ENCODE peak calls at places on chromosomes 1 and 21, in four cellular contexts. L is ascending aorta, E is heart left ventricle, R is uterus. F is an unnamed sample.

GRCh38 chr1:153353226-153353947 is 4.3 kb upstream of the S100A9 start:
- DNase-seq in E (no peak), R (no peak), L (no peak), F (no peak)

GRCh38 chr1:21749859-21750468 is 33.0 kb downstream of the USP48 start:
- DNase-seq in R (no peak), L (no peak), E (no peak), F (no peak)

GRCh38 chr21:39350094-39351006 is 1.5 kb upstream of the HMGN1 start:
- DNase-seq in R (no peak), E (no peak), L (no peak), F (no peak)

GRCh38 chr1:73674945-73675561 is 522.9 kb downstream of the LRRIQ3 start:
- DNase-seq in R (no peak), E (no peak), L (no peak), F (no peak)

GRCh38 chr1:58397187-58397820 is 149.2 kb downstream of the OMA1 start:
- DNase-seq in L (no peak), E (no peak), R (no peak), F (no peak)

GRCh38 chr1:90412563-90412962 is 304.5 kb downstream of the BARHL2 start:
- DNase-seq in E (no peak), L (no peak), R (no peak), F (no peak)

GRCh38 chr1:3657096-3657475 is 4.8 kb downstream of the TP73 start:
- DNase-seq in L (no peak), R (no peak), E (no peak), F (no peak)

GRCh38 chr1:15345711-15346355 is 63.9 kb upstream of the EFHD2 start:
- DNase-seq in R (no peak), E (peak), L (peak), F (peak)

GRCh38 chr1:54645806-54646676 is 4.5 kb downstream of the MROH7 start:
- DNase-seq in E (peak), L (peak), R (peak), F (peak)

GRCh38 chr1:50278961-50279360 is 144.3 kb downstream of the DMRTA2 start:
- DNase-seq in R (no peak), L (no peak), E (no peak), F (no peak)

GRCh38 chr21:41369915-41370839 is 8.3 kb downstream of the MX2 start:
- DNase-seq in L (no peak), E (no peak), R (peak), F (peak)

GRCh38 chr1:220666349-220666748 is 23.8 kb upstream of the C1orf115 start:
- DNase-seq in R (no peak), L (no peak), E (no peak), F (no peak)

GRCh38 chr1:77322061-77322900 is 40.5 kb downstream of the AK5 start:
- DNase-seq in R (no peak), L (no peak), E (no peak), F (no peak)

GRCh38 chr1:72227667-72228066 is 54.7 kb downstream of the NEGR1 start:
- DNase-seq in R (no peak), L (no peak), E (no peak), F (no peak)

GRCh38 chr1:145806408-145806807 is 17.5 kb downstream of the RNF115 start:
- DNase-seq in R (no peak), L (no peak), E (no peak), F (no peak)

GRCh38 chr1:153696741-153697140 is 18.3 kb downstream of the NPR1 start:
- DNase-seq in R (no peak), L (no peak), E (no peak), F (no peak)

GRCh38 chr1:182863940-182864339 is 24.8 kb downstream of the DHX9 start:
- DNase-seq in R (no peak), E (no peak), L (no peak), F (no peak)

GRCh38 chr1:8424539-8425116 is 106.7 kb downstream of the SLC45A1 start:
- DNase-seq in R (peak), L (peak), E (peak), F (peak)

GRCh38 chr1:239870194-239870593 is 221.5 kb upstream of the FMN2 start:
- DNase-seq in E (no peak), R (no peak), L (no peak), F (no peak)

GRCh38 chr1:204775546-204775945 is 90.0 kb upstream of the LRRN2 start:
- DNase-seq in R (no peak), E (no peak), L (no peak), F (no peak)

GRCh38 chr1:203302894-203303293 is 2.4 kb upstream of the BTG2 start:
- DNase-seq in E (no peak), R (no peak), L (no peak), F (no peak)

GRCh38 chr1:177780096-177780700 is 189.7 kb downstream of the SEC16B start:
- DNase-seq in R (no peak), L (no peak), E (no peak), F (no peak)

GRCh38 chr1:247843411-247843810 is 1.7 kb upstream of the OR11L1 start:
- DNase-seq in R (no peak), E (no peak), L (no peak), F (no peak)

GRCh38 chr1:226983247-226983997 is 43.3 kb downstream of the COQ8A start:
- DNase-seq in R (no peak), L (no peak), E (no peak), F (no peak)

GRCh38 chr1:165896277-165896676 is 68.9 kb downstream of the UCK2 start:
- DNase-seq in E (no peak), R (no peak), L (peak), F (no peak)

GRCh38 chr1:158019177-158019868 is 25.9 kb downstream of the KIRREL1 start:
- DNase-seq in E (peak), R (peak), L (no peak), F (peak)

GRCh38 chr1:175434268-175434860 is 241.8 kb upstream of the KIAA0040 start:
- DNase-seq in E (no peak), L (no peak), R (no peak), F (no peak)

GRCh38 chr1:160211010-160211790 is 6.0 kb downstream of the PEA15 start:
- DNase-seq in E (no peak), L (no peak), R (no peak), F (no peak)

GRCh38 chr1:173064011-173064410 is 13.3 kb upstream of the TNFSF18 start:
- DNase-seq in E (no peak), L (no peak), R (no peak), F (no peak)

GRCh38 chr1:47812848-47813508 is 184.2 kb downstream of the TRABD2B start:
- DNase-seq in L (no peak), R (no peak), E (no peak), F (no peak)

GRCh38 chr1:209645574-209646452 is 6.4 kb downstream of the LAMB3 start:
- DNase-seq in R (no peak), E (no peak), L (no peak), F (peak)

GRCh38 chr1:86713477-86713876 is 9.1 kb downstream of the SH3GLB1 start:
- DNase-seq in L (no peak), E (no peak), R (no peak), F (no peak)

GRCh38 chr1:46099215-46099614 is 33.2 kb downstream of the PIK3R3 start:
- DNase-seq in R (no peak), L (no peak), E (no peak), F (no peak)

F was measured in right cardiac atrium.